ENCODE peak calls at places on chromosomes 4 and X, in seven cellular contexts. M is CD8-positive, alpha-beta T cell; X is neural crest cell; C is NCI-H1436; A is natural killer cell; H is NCI-H1092; Q is posterior cingulate gyrus. S is an unnamed sample.

GRCh38 chr4:187000281-187000680 is 276.6 kb upstream of the FAT1 start:
- DNase-seq in M (no peak), A (no peak), X (no peak), C (no peak), Q (no peak), H (no peak), S (no peak)

GRCh38 chr4:158090323-158090722 is 82.5 kb downstream of the GASK1B start:
- DNase-seq in X (no peak), Q (no peak), C (no peak), A (no peak), H (no peak), M (no peak), S (no peak)

GRCh38 chr4:85744950-85745349 is 270.0 kb downstream of the ARHGAP24 start:
- DNase-seq in A (no peak), M (no peak), C (no peak), X (no peak), Q (no peak), H (no peak), S (no peak)

GRCh38 chrX:40849906-40850672 is 114.7 kb upstream of the MED14 start:
- DNase-seq in X (no peak), H (no peak), A (no peak), Q (no peak), C (no peak), M (no peak), S (no peak)

GRCh38 chr4:85869156-85869555 is 394.2 kb downstream of the ARHGAP24 start:
- DNase-seq in X (no peak), C (no peak), A (no peak), M (no peak), H (no peak), Q (no peak), S (no peak)

GRCh38 chr4:184328022-184328736 is 110.5 kb upstream of the ENPP6 start:
- DNase-seq in C (no peak), X (no peak), M (no peak), A (no peak), H (no peak), Q (no peak), S (no peak)

GRCh38 chr4:128757712-128758111 is 51.8 kb upstream of the JADE1 start:
- DNase-seq in A (no peak), Q (no peak), M (no peak), X (no peak), H (no peak), C (no peak), S (no peak)

GRCh38 chr4:82017680-82018079 is 356.1 kb downstream of the HNRNPD start:
- DNase-seq in M (no peak), C (no peak), X (peak; percentile 25), A (no peak), Q (no peak), H (no peak), S (no peak)

GRCh38 chr4:145792429-145792828 is 112.5 kb downstream of the C4orf51 start:
- DNase-seq in M (no peak), X (no peak), A (no peak), Q (no peak), C (no peak), H (no peak), S (no peak)

GRCh38 chr4:5738061-5738460 is 27.1 kb downstream of the EVC start:
- DNase-seq in X (no peak), M (no peak), C (no peak), Q (no peak), H (no peak), A (no peak), S (no peak)

GRCh38 chr4:106423791-106424190 is 55.2 kb upstream of the GIMD1 start:
- DNase-seq in Q (no peak), H (no peak), C (no peak), X (no peak), M (no peak), A (no peak), S (no peak)

GRCh38 chrX:154751121-154751668 is 318 bp upstream of the GAB3 start:
- DNase-seq in H (no peak), X (no peak), M (no peak), C (no peak), Q (no peak), A (peak; percentile 31), S (no peak)

GRCh38 chr4:86184216-86184915 is 175.5 kb downstream of the MAPK10 start:
- DNase-seq in Q (peak; percentile 73), H (no peak), A (no peak), X (no peak), M (no peak), C (no peak), S (no peak)

GRCh38 chr4:56505269-56506109 is at the start of gene ARL9:
- DNase-seq in H (peak; percentile 26), A (peak; percentile 48), C (no peak), X (peak; percentile 33), M (peak; percentile 43), Q (peak; percentile 91), S (peak; percentile 86)

GRCh38 chr4:54090804-54091623 is 8.9 kb upstream of the GSX2 start:
- DNase-seq in M (no peak), C (peak; percentile 10), X (no peak), A (no peak), H (no peak), Q (peak; percentile 86), S (peak; percentile 53)

GRCh38 chrX:111086521-111087127 is 9.4 kb upstream of the PAK3 start:
- DNase-seq in M (no peak), A (no peak), C (peak; percentile 65), H (no peak), X (no peak), Q (no peak), S (peak; percentile 72)

GRCh38 chr4:94676910-94677309 is 80.8 kb upstream of the BMPR1B start:
- DNase-seq in M (no peak), X (no peak), A (no peak), Q (no peak), H (no peak), C (no peak), S (no peak)

GRCh38 chr4:147638942-147639341 is 21.7 kb downstream of the TMEM184C start:
- DNase-seq in X (no peak), Q (no peak), H (no peak), A (no peak), M (no peak), C (no peak), S (no peak)

S was measured in NCI-H526.